ENCODE peak calls at places on chromosomes 16 and 17, in six cellular contexts. One of them, this sample, is unnamed.
A peak's percentile ranks its signal among the peaks of the same experiment; 100 is the strongest.

GRCh38 chr17:48550313-48551205 is 5.7 kb upstream of the HOXB2 start:
- DNase-seq in cardiac fibroblast: no peak
- DNase-seq in tibial artery: no peak
- DNase-seq in kidney: no peak
- DNase-seq in lower leg skin: no peak
- DNase-seq in PC-3: no peak
- DNase-seq in this sample: no peak

GRCh38 chr17:37792787-37793186 is 47.9 kb upstream of the HNF1B start:
- DNase-seq in PC-3: no peak
- DNase-seq in lower leg skin: no peak
- DNase-seq in tibial artery: no peak
- DNase-seq in kidney: no peak
- DNase-seq in cardiac fibroblast: peak; percentile 41
- DNase-seq in this sample: no peak

GRCh38 chr17:15398736-15399331 is 57.4 kb upstream of the TEKT3 start:
- DNase-seq in tibial artery: peak; percentile 69
- DNase-seq in kidney: no peak
- DNase-seq in PC-3: peak; percentile 93
- DNase-seq in lower leg skin: peak; percentile 91
- DNase-seq in cardiac fibroblast: peak; percentile 51
- DNase-seq in this sample: no peak

GRCh38 chr16:16112450-16113053 is 110.7 kb downstream of the ABCC6 start:
- DNase-seq in cardiac fibroblast: no peak
- DNase-seq in PC-3: no peak
- DNase-seq in tibial artery: no peak
- DNase-seq in kidney: no peak
- DNase-seq in lower leg skin: no peak
- DNase-seq in this sample: no peak

GRCh38 chr17:2943971-2944370 is 119.4 kb downstream of the OR1D5 start:
- DNase-seq in lower leg skin: no peak
- DNase-seq in cardiac fibroblast: no peak
- DNase-seq in PC-3: no peak
- DNase-seq in kidney: peak; percentile 8
- DNase-seq in tibial artery: no peak
- DNase-seq in this sample: no peak

GRCh38 chr16:82535262-82535661 is 91.5 kb upstream of the CDH13 start:
- DNase-seq in cardiac fibroblast: no peak
- DNase-seq in PC-3: no peak
- DNase-seq in tibial artery: no peak
- DNase-seq in lower leg skin: no peak
- DNase-seq in kidney: no peak
- DNase-seq in this sample: no peak

GRCh38 chr17:78557598-78558039 is 19.6 kb downstream of the DNAH17 start:
- DNase-seq in kidney: no peak
- DNase-seq in lower leg skin: no peak
- DNase-seq in cardiac fibroblast: peak; percentile 85
- DNase-seq in PC-3: peak; percentile 39
- DNase-seq in tibial artery: no peak
- DNase-seq in this sample: peak; percentile 15

GRCh38 chr17:82079001-82079677 is 13.5 kb upstream of the DUS1L start:
- DNase-seq in PC-3: no peak
- DNase-seq in kidney: no peak
- DNase-seq in tibial artery: no peak
- DNase-seq in lower leg skin: no peak
- DNase-seq in cardiac fibroblast: no peak
- DNase-seq in this sample: no peak

GRCh38 chr17:28716740-28717577 is 709 bp downstream of the RAB34 start:
- DNase-seq in PC-3: peak; percentile 22
- DNase-seq in tibial artery: peak; percentile 75
- DNase-seq in cardiac fibroblast: peak; percentile 42
- DNase-seq in lower leg skin: peak; percentile 91
- DNase-seq in kidney: peak; percentile 88
- DNase-seq in this sample: no peak

GRCh38 chr16:11307639-11308492 is 26.7 kb upstream of the PRM1 start:
- DNase-seq in tibial artery: no peak
- DNase-seq in kidney: no peak
- DNase-seq in PC-3: no peak
- DNase-seq in lower leg skin: no peak
- DNase-seq in cardiac fibroblast: no peak
- DNase-seq in this sample: no peak

GRCh38 chr17:1003972-1004768 is 7.2 kb downstream of the TIMM22 start:
- DNase-seq in kidney: peak; percentile 77
- DNase-seq in PC-3: peak; percentile 13
- DNase-seq in tibial artery: no peak
- DNase-seq in cardiac fibroblast: no peak
- DNase-seq in lower leg skin: no peak
- DNase-seq in this sample: no peak

GRCh38 chr16:47308601-47309000 is 152.3 kb downstream of the ITFG1 start:
- DNase-seq in kidney: no peak
- DNase-seq in PC-3: no peak
- DNase-seq in tibial artery: no peak
- DNase-seq in cardiac fibroblast: no peak
- DNase-seq in lower leg skin: no peak
- DNase-seq in this sample: no peak

GRCh38 chr16:7650446-7650845 is 317.8 kb downstream of the RBFOX1 start:
- DNase-seq in tibial artery: no peak
- DNase-seq in PC-3: no peak
- DNase-seq in lower leg skin: no peak
- DNase-seq in cardiac fibroblast: no peak
- DNase-seq in kidney: no peak
- DNase-seq in this sample: no peak

GRCh38 chr16:7651803-7652570 is 319.3 kb downstream of the RBFOX1 start:
- DNase-seq in tibial artery: no peak
- DNase-seq in PC-3: no peak
- DNase-seq in kidney: no peak
- DNase-seq in lower leg skin: no peak
- DNase-seq in cardiac fibroblast: no peak
- DNase-seq in this sample: no peak

DNA sequence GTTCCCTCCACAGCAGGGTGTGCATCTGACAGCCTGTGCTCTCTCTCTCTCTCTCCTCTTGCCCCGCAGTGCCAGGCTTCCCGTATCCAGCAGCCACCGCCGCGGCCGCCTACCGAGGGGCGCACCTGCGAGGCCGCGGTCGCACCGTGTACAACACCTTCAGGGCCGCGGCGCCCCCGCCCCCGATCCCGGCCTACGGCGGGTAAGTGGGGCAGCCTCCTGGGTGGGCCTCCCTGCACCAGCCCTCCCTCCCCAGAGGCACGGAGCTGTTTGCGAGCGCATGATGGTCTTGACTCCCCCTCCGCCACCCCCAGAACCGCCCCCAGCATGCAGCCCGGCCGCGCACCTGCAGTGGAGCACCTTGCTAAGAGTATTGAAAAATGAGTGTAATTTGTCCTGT is 321.1 kb downstream of the RBFOX1 start:
- DNase-seq in kidney: no peak
- DNase-seq in tibial artery: no peak
- DNase-seq in lower leg skin: no peak
- DNase-seq in PC-3: no peak
- DNase-seq in cardiac fibroblast: no peak
- DNase-seq in this sample: no peak
- TF ChIP-seq CTCF in kidney: no peak
- TF ChIP-seq CTCF in tibial artery: no peak
- TF ChIP-seq CTCF in lower leg skin: no peak
- TF ChIP-seq CTCF in PC-3: no peak
- TF ChIP-seq CTCF in cardiac fibroblast: no peak
- TF ChIP-seq CTCF in this sample: no peak

DNA sequence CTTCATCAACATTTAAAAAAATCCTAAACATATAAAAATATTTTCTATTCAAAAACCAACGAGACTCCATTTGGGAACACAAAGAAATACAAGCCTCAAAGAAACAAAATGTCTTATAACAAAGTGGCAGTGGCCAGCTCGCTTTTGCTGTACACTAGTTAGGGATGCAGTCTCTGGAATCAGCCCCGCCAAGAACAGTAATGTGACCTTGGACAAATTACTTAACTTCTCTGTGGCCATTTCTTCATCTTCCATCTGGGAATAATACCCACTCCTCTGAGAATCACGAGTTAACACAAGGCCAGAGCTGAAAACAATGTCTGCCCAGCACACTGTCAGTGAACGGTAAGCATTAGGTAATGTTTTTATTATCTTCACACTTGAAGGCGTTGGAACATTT is 5.6 kb downstream of the STAT5B start:
- DNase-seq in kidney: no peak
- DNase-seq in cardiac fibroblast: no peak
- DNase-seq in tibial artery: no peak
- DNase-seq in lower leg skin: peak; percentile 71
- DNase-seq in PC-3: no peak
- DNase-seq in this sample: no peak
- H3K4me3 ChIP-seq in kidney: no peak overlapping the region
- H3K4me3 ChIP-seq in cardiac fibroblast: no peak overlapping the region
- H3K4me3 ChIP-seq in tibial artery: no peak overlapping the region
- H3K4me3 ChIP-seq in lower leg skin: no peak overlapping the region
- H3K4me3 ChIP-seq in PC-3: no peak overlapping the region
- H3K4me3 ChIP-seq in this sample: no peak overlapping the region

DNA sequence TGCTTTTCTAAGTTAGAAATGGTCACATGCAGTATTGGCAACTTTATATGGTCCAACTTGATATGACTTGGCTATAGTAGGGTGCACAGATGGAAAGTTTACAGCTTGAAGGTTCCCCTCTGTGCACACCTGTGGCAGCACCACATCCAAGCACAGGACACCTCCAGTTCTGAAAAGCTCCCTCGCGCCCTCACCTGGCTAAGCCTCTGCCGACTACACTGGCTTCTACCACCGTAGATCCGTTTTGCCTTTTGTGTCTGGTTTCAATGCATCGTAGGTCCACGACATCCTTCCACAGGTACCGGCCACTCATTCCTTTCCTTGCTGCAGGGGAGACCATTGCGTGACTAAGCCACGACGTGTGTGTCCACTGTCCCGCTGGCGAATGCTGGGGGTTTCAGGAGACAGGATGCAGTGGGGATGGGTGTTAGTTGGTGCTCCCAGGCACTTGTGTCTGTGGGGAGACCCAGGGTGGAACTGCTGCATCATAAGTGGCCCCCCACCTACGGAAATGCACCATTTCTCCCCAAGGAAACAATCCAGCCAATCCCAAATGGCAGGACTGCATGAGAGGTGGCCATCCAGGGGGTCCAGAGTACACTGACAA is 4.9 kb upstream of the RASD1 start:
- DNase-seq in lower leg skin: no peak
- DNase-seq in tibial artery: no peak
- DNase-seq in kidney: peak; percentile 42
- DNase-seq in cardiac fibroblast: peak; percentile 31
- DNase-seq in PC-3: no peak
- DNase-seq in this sample: no peak
- TF ChIP-seq CTCF in lower leg skin: no peak
- TF ChIP-seq CTCF in tibial artery: no peak
- TF ChIP-seq CTCF in kidney: no peak
- TF ChIP-seq CTCF in cardiac fibroblast: peak; percentile 42
- TF ChIP-seq CTCF in PC-3: no peak
- TF ChIP-seq CTCF in this sample: peak; percentile 28

DNA sequence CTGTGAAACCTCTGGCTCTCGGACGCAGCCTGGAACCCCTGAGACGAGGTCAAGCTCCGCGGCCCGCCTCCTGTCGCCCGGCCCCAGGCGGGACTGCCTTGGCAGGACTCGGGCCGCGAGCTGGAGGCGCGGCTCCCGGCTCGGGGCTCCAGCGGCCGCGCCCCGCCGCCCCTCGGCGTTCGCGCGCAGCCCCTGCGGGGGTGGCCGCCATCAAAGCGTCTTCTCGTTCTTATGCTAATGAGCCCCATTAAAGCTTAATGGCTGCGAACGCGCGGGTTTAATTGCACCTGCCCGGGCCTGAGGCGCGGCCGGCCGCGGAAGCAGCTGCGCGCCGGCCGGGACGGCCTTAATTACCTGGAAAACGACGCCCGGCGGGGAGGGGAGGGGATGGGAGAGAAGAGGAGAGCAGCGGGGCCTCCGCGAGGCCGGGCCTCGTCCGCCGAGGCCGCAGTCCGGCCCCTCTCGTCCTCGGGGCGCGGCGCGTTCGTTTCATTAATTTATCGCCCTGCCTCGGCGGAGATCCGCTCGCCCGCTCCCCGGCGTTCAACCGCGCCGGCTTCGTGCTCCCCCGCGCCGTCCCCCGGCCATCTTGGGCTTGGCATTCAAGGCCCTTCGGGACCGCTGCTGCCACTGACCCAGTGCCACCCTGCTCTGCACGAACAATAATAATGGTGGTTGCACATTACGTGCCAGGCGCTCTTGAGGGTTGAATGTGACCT is 19.2 kb downstream of the RAI1 start:
- DNase-seq in tibial artery: no peak
- DNase-seq in kidney: no peak
- DNase-seq in cardiac fibroblast: no peak
- DNase-seq in lower leg skin: no peak
- DNase-seq in PC-3: no peak
- DNase-seq in this sample: no peak
- H3K4me3 ChIP-seq in tibial artery: peak overlapping the region; percentile 51
- H3K4me3 ChIP-seq in kidney: peak overlapping the region; percentile 12
- H3K4me3 ChIP-seq in cardiac fibroblast: no peak overlapping the region
- H3K4me3 ChIP-seq in lower leg skin: no peak overlapping the region
- H3K4me3 ChIP-seq in PC-3: no peak overlapping the region
- H3K4me3 ChIP-seq in this sample: peak overlapping the region; percentile 18